ENCODE peak calls at places on chromosome 11, in four cellular contexts. M is A549, T is GM12878, N is endothelial cell of umbilical vein. S is an unnamed sample.

GRCh38 chr11:107545101-107545514 is 20.4 kb downstream of the ALKBH8 start:
- DNase-seq in N (peak), T (no peak), M (no peak), S (no peak)

GRCh38 chr11:67656278-67656922 is 5.9 kb upstream of the ACY3 start:
- DNase-seq in N (peak), T (peak), M (no peak), S (peak)

GRCh38 chr11:127859941-127860354 is 727.4 kb downstream of the ETS1 start:
- DNase-seq in M (no peak), T (no peak), N (no peak), S (no peak)

GRCh38 chr11:77196961-77197360 is 68.9 kb downstream of the MYO7A start:
- DNase-seq in M (no peak), T (no peak), N (no peak), S (no peak)

GRCh38 chr11:102447941-102448868 is 4.4 kb downstream of the TMEM123 start:
- DNase-seq in M (no peak), N (no peak), T (no peak), S (no peak)

GRCh38 chr11:10017050-10017449 is 277.0 kb downstream of the SBF2 start:
- DNase-seq in T (no peak), N (no peak), M (no peak), S (no peak)

GRCh38 chr11:129484068-129484467 is 108.4 kb downstream of the BARX2 start:
- DNase-seq in M (no peak), N (no peak), T (no peak), S (no peak)

GRCh38 chr11:128467610-128468041 is 119.7 kb downstream of the ETS1 start:
- DNase-seq in T (no peak), M (peak), N (no peak), S (no peak)

GRCh38 chr11:109062445-109062844 is 359.5 kb upstream of the C11orf87 start:
- DNase-seq in M (no peak), T (no peak), N (no peak), S (no peak)

GRCh38 chr11:120525285-120526085 is 13.9 kb downstream of the GRIK4 start:
- DNase-seq in T (no peak), M (no peak), N (no peak), S (no peak)

GRCh38 chr11:75786101-75786736 is 17.6 kb downstream of the DGAT2 start:
- DNase-seq in T (no peak), M (no peak), N (no peak), S (no peak)

GRCh38 chr11:115579181-115579825 is 75.1 kb upstream of the CADM1 start:
- DNase-seq in M (no peak), T (no peak), N (no peak), S (no peak)

GRCh38 chr11:13606701-13607100 is 61.8 kb upstream of the FAR1 start:
- DNase-seq in M (no peak), T (no peak), N (no peak), S (no peak)

GRCh38 chr11:76649964-76650363 is 20.6 kb downstream of the LRRC32 start:
- DNase-seq in T (no peak), N (no peak), M (no peak), S (no peak)

GRCh38 chr11:125869526-125869925 is 17.9 kb upstream of the HYLS1 start:
- DNase-seq in N (no peak), T (no peak), M (no peak), S (no peak)

GRCh38 chr11:86608251-86608799 is 64.1 kb downstream of the ME3 start:
- DNase-seq in M (peak), N (peak), T (peak), S (peak)

GRCh38 chr11:4211991-4212390 is 117.4 kb downstream of the RRM1 start:
- DNase-seq in N (no peak), T (no peak), M (no peak), S (no peak)

GRCh38 chr11:72238492-72239295 is 5.3 kb downstream of the PHOX2A start:
- DNase-seq in T (no peak), M (no peak), N (no peak), S (no peak)

GRCh38 chr11:102401905-102402304 is 50.7 kb downstream of the TMEM123 start:
- DNase-seq in T (no peak), M (no peak), N (no peak), S (no peak)

GRCh38 chr11:3853935-3854659 is 1.4 kb upstream of the STIM1 start:
- DNase-seq in N (no peak), M (no peak), T (peak), S (peak)

GRCh38 chr11:74468058-74468457 is 709 bp upstream of the KCNE3 start:
- DNase-seq in T (no peak), N (no peak), M (no peak), S (peak)

GRCh38 chr11:117535870-117536411 is 208.3 kb downstream of the CEP164 start:
- DNase-seq in M (no peak), T (no peak), N (no peak), S (no peak)

GRCh38 chr11:117299351-117300300 is 8.5 kb downstream of the BACE1-AS start:
- DNase-seq in M (no peak), N (no peak), T (no peak), S (no peak)

GRCh38 chr11:12411806-12412727 is 34.7 kb downstream of the PARVA start:
- DNase-seq in T (no peak), N (peak), M (peak), S (peak)

GRCh38 chr11:72692498-72693237 is 18.4 kb upstream of the PDE2A start:
- DNase-seq in T (no peak), M (no peak), N (no peak), S (no peak)

GRCh38 chr11:68950268-68950667 is 30.5 kb downstream of the MRGPRD start:
- DNase-seq in T (no peak), N (peak), M (peak), S (peak)

GRCh38 chr11:5679811-5680210 is 5.1 kb downstream of the TRIM5 start:
- DNase-seq in M (no peak), T (no peak), N (no peak), S (no peak)

GRCh38 chr11:72478596-72479143 is 44.3 kb upstream of the CLPB start:
- DNase-seq in N (no peak), T (no peak), M (no peak), S (no peak)

GRCh38 chr11:118434123-118434552 is 2.2 kb upstream of the KMT2A start:
- DNase-seq in T (no peak), N (no peak), M (no peak), S (no peak)

GRCh38 chr11:88152381-88152780 is 22.9 kb downstream of the RAB38 start:
- DNase-seq in N (no peak), T (no peak), M (no peak), S (no peak)

GRCh38 chr11:107988397-107989158 is 20.1 kb upstream of the CUL5 start:
- DNase-seq in T (peak), N (no peak), M (no peak), S (peak)

GRCh38 chr11:78189851-78190250 is 1.1 kb downstream of the USP35 start:
- DNase-seq in N (no peak), M (no peak), T (no peak), S (peak)

GRCh38 chr11:35930466-35930865 is 13.4 kb upstream of the LDLRAD3 start:
- DNase-seq in N (no peak), T (no peak), M (no peak), S (no peak)

GRCh38 chr11:35927067-35927466 is 16.8 kb upstream of the LDLRAD3 start:
- DNase-seq in T (no peak), M (no peak), N (no peak), S (no peak)

GRCh38 chr11:35928688-35929087 is 15.2 kb upstream of the LDLRAD3 start:
- DNase-seq in N (no peak), M (no peak), T (no peak), S (no peak)

GRCh38 chr11:35923452-35923851 is 20.4 kb upstream of the LDLRAD3 start:
- DNase-seq in T (no peak), M (no peak), N (peak), S (no peak)

DNA sequence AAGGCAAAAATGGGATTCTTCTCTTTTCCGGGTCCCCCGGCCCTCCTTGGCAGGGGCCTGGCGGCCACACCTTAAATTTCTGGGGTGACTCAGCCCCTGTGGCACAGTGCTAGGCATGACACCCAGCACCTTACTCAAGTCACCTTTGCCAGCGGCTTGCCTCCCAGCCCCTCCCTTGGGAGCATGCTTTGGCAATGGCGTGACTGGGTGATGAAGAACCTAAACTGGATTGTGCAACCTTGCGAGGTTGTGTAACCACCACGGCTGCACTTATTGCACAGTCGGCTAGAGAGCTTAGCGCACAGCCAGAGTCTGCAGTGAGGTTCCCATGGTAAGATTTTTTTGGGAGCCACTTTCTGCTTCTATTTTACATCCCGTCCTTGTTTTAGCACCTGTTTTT is 16.1 kb upstream of the LDLRAD3 start:
- DNase-seq in T (no peak), N (no peak), M (peak), S (peak)
- TF ChIP-seq MYC in T (no peak), N (no peak), M (peak), S (no peak)

GRCh38 chr11:64358907-64359711 is at the start of gene RPS6KA4:
- DNase-seq in T (no peak), N (peak), M (peak), S (peak)
- TF ChIP-seq CTCF in T (no peak), N (no peak), M (no peak), S (no peak)

GRCh38 chr11:105022527-105022926 is 441 bp downstream of the CASP5 start:
- DNase-seq in N (no peak), M (no peak), T (no peak), S (no peak)
- TF ChIP-seq MYC in N (no peak), M (no peak), T (no peak), S (no peak)

GRCh38 chr11:114319716-114320328 is 23.6 kb downstream of the NNMT start:
- DNase-seq in N (no peak), T (no peak), M (no peak), S (no peak)

GRCh38 chr11:114318361-114318760 is 22.2 kb downstream of the NNMT start:
- DNase-seq in M (no peak), N (peak), T (no peak), S (no peak)

GRCh38 chr11:114316980-114317675 is 20.9 kb downstream of the NNMT start:
- DNase-seq in T (no peak), M (no peak), N (no peak), S (no peak)

GRCh38 chr11:114315749-114316368 is 19.7 kb downstream of the NNMT start:
- DNase-seq in T (no peak), M (peak), N (peak), S (no peak)

DNA sequence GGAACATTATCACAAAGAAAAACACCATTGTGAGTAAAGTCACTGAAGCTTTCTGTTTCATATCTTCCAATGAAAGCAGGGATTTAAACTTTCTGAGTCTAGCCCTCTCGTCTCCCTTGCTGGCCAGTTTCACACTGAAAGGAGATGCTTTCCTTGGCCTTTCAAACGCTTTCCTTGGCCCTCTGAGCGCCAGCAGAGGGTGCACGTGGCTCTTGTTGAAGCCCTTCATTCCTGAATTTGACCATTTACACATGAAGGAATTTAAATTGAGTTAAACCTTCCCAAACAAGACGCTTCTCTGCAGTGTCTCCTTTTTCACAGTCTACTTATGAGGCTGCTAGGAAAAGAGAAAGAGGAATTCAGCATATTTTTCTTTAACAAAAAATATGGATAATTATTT is 21.5 kb downstream of the NNMT start:
- DNase-seq in M (no peak), T (no peak), N (peak), S (peak)
- TF ChIP-seq CTCF in M (peak), T (peak), N (peak), S (peak)

DNA sequence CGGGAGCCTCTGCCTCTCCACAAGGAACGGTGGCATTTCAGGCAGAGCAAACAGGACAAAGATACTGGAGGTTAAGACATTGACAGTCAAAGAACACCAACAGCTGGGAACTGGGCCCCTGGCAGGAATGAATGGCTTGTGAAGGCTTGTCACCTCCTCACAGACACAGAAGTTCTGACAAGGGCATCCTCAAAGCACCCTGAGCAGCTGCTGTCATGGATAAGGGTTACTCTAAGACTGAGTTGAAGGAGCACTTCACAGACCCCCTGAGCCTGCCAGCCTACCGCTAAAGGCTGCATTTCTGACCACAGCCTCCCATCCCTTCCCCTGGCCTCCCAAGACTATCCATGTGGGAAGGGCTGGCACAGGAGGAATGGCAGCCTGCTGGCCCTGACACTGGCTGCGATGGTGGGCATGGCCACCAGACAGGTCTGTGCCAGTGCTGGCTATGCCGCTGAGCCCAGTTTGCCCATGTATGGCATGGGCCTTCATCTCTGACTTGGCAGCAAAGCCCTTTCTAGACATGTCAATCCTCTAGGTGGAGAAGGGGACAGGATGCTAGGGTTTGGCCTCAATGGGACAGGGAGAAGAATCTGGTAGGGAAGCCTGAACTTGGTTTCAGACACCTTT is 8.6 kb downstream of the ZP1 start:
- DNase-seq in N (no peak), T (no peak), M (no peak), S (no peak)
- TF ChIP-seq MYC in N (no peak), T (no peak), M (no peak), S (no peak)

GRCh38 chr11:227824-228223 is 8.3 kb downstream of the SIRT3 start:
- DNase-seq in T (no peak), M (no peak), N (no peak), S (no peak)
- TF ChIP-seq CTCF in T (no peak), M (no peak), N (no peak), S (no peak)

DNA sequence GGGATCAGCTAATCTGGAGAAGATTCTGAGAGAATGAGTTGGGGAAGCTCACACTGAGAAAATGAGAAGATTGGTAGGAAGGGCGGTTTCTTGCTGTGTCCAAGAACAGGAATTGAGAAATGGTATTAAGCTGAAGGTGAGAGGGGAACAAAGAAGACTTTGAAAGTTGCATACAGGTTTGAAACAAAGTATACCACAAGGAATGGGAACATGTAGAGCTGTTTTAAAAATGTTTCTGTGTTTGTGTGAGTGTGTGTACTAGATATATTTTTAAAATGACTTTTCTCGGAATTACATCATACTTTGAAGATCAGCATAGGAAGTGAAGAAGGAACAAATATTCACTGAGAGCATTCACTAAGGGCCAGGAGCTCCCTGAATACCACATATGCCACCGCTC is 24.4 kb upstream of the IZUMO1R start:
- DNase-seq in T (peak), M (no peak), N (no peak), S (no peak)
- TF ChIP-seq MYC in T (no peak), M (no peak), N (no peak), S (no peak)